ENCODE peak calls at places on chromosomes 4 and X, in seven cellular contexts. One of them, this sample, is unnamed.

GRCh38 chr4:156977435-156978160 is 6.0 kb upstream of the PDGFC start:
- DNase-seq in choroid plexus epithelial cell: peak; percentile 68
- DNase-seq in AG09309: peak; percentile 78
- DNase-seq in AG04450: peak; percentile 90
- DNase-seq in lung: no peak
- DNase-seq in brain microvascular endothelial cell: peak; percentile 93
- DNase-seq in ovary: no peak
- DNase-seq in this sample: no peak

GRCh38 chr4:90080116-90080515 is 47.1 kb upstream of the CCSER1 start:
- DNase-seq in AG09309: no peak
- DNase-seq in ovary: no peak
- DNase-seq in lung: no peak
- DNase-seq in AG04450: no peak
- DNase-seq in brain microvascular endothelial cell: no peak
- DNase-seq in choroid plexus epithelial cell: no peak
- DNase-seq in this sample: no peak

GRCh38 chrX:13287816-13288215 is 32.0 kb downstream of the ATXN3L start:
- DNase-seq in AG04450: peak; percentile 13
- DNase-seq in choroid plexus epithelial cell: peak; percentile 73
- DNase-seq in brain microvascular endothelial cell: peak; percentile 41
- DNase-seq in AG09309: no peak
- DNase-seq in lung: no peak
- DNase-seq in ovary: no peak
- DNase-seq in this sample: no peak

GRCh38 chr4:8745036-8745827 is 126.4 kb downstream of the HMX1 start:
- DNase-seq in choroid plexus epithelial cell: no peak
- DNase-seq in ovary: peak; percentile 4
- DNase-seq in AG09309: no peak
- DNase-seq in brain microvascular endothelial cell: no peak
- DNase-seq in lung: no peak
- DNase-seq in AG04450: no peak
- DNase-seq in this sample: no peak

GRCh38 chr4:185016946-185017797 is 1.1 kb upstream of the HELT start:
- DNase-seq in brain microvascular endothelial cell: no peak
- DNase-seq in lung: no peak
- DNase-seq in AG04450: no peak
- DNase-seq in ovary: no peak
- DNase-seq in AG09309: no peak
- DNase-seq in choroid plexus epithelial cell: peak; percentile 30
- DNase-seq in this sample: no peak

GRCh38 chr4:2788532-2789103 is 4.3 kb upstream of the SH3BP2 start:
- DNase-seq in choroid plexus epithelial cell: no peak
- DNase-seq in lung: no peak
- DNase-seq in AG09309: no peak
- DNase-seq in brain microvascular endothelial cell: no peak
- DNase-seq in ovary: peak; percentile 25
- DNase-seq in AG04450: no peak
- DNase-seq in this sample: no peak

GRCh38 chrX:51931761-51932160 is 38.3 kb downstream of the MAGED1 start:
- DNase-seq in brain microvascular endothelial cell: no peak
- DNase-seq in choroid plexus epithelial cell: no peak
- DNase-seq in AG09309: no peak
- DNase-seq in lung: no peak
- DNase-seq in ovary: no peak
- DNase-seq in AG04450: no peak
- DNase-seq in this sample: no peak

GRCh38 chr4:2696423-2696822 is 59.7 kb downstream of the TNIP2 start:
- DNase-seq in AG04450: no peak
- DNase-seq in AG09309: no peak
- DNase-seq in brain microvascular endothelial cell: no peak
- DNase-seq in ovary: no peak
- DNase-seq in lung: no peak
- DNase-seq in choroid plexus epithelial cell: no peak
- DNase-seq in this sample: no peak

GRCh38 chrX:134718329-134719317 is 60.4 kb upstream of the PLAC1 start:
- DNase-seq in ovary: peak; percentile 26
- DNase-seq in lung: peak; percentile 68
- DNase-seq in AG04450: peak; percentile 83
- DNase-seq in brain microvascular endothelial cell: peak; percentile 60
- DNase-seq in choroid plexus epithelial cell: peak; percentile 82
- DNase-seq in AG09309: peak; percentile 97
- DNase-seq in this sample: peak; percentile 47

GRCh38 chrX:49120104-49120503 is 3.4 kb downstream of the GPKOW start:
- DNase-seq in AG09309: no peak
- DNase-seq in choroid plexus epithelial cell: peak; percentile 6
- DNase-seq in AG04450: no peak
- DNase-seq in ovary: no peak
- DNase-seq in brain microvascular endothelial cell: no peak
- DNase-seq in lung: no peak
- DNase-seq in this sample: no peak

GRCh38 chrX:83501540-83501939 is 6.5 kb upstream of the POU3F4 start:
- DNase-seq in brain microvascular endothelial cell: no peak
- DNase-seq in ovary: no peak
- DNase-seq in AG09309: no peak
- DNase-seq in AG04450: no peak
- DNase-seq in choroid plexus epithelial cell: no peak
- DNase-seq in lung: no peak
- DNase-seq in this sample: no peak

GRCh38 chr4:12707381-12708175 is 776.6 kb downstream of the RAB28 start:
- DNase-seq in AG04450: no peak
- DNase-seq in choroid plexus epithelial cell: no peak
- DNase-seq in AG09309: no peak
- DNase-seq in brain microvascular endothelial cell: no peak
- DNase-seq in lung: no peak
- DNase-seq in ovary: no peak
- DNase-seq in this sample: no peak

GRCh38 chr4:128285085-128286023 is 2.3 kb downstream of the PGRMC2 start:
- DNase-seq in AG09309: no peak
- DNase-seq in AG04450: no peak
- DNase-seq in ovary: no peak
- DNase-seq in brain microvascular endothelial cell: no peak
- DNase-seq in choroid plexus epithelial cell: no peak
- DNase-seq in lung: no peak
- DNase-seq in this sample: no peak

GRCh38 chr4:10296730-10297129 is 160.5 kb downstream of the ZNF518B start:
- DNase-seq in ovary: no peak
- DNase-seq in brain microvascular endothelial cell: no peak
- DNase-seq in lung: no peak
- DNase-seq in AG09309: no peak
- DNase-seq in choroid plexus epithelial cell: no peak
- DNase-seq in AG04450: no peak
- DNase-seq in this sample: peak; percentile 41

DNA sequence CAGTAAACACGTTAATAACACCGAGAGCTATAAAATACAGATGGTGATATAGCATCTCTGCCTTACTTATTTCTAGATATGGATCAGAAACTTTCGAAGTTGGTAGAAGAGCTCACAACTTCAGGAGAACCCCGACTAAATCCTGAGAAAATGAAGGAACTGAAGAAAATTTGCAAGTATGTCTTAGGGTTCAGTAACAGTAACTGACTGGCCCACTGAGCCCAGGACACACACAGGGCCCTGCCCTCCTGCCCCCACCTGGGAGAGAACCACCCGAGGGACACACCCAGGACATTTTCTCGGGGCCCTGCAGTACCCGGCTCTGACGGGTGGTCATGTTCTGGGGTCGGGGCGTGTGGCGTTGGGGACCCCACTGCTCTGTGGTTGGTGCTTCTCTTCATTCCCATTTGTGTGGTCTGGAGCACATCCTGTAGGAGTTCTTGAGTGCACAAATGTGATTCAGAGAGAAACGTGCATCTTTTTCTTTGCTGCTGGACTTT is 1.1 kb downstream of the UVSSA start:
- DNase-seq in brain microvascular endothelial cell: no peak
- DNase-seq in AG04450: no peak
- DNase-seq in choroid plexus epithelial cell: no peak
- DNase-seq in AG09309: no peak
- DNase-seq in lung: no peak
- DNase-seq in ovary: no peak
- DNase-seq in this sample: no peak
- H3K4me3 ChIP-seq in brain microvascular endothelial cell: peak overlapping the region; percentile 61
- H3K4me3 ChIP-seq in AG04450: peak overlapping the region; percentile 67
- H3K4me3 ChIP-seq in choroid plexus epithelial cell: peak overlapping the region; percentile 74
- H3K4me3 ChIP-seq in AG09309: peak overlapping the region; percentile 62
- H3K4me3 ChIP-seq in lung: peak overlapping the region; percentile 66
- H3K4me3 ChIP-seq in ovary: peak overlapping the region; percentile 83
- H3K4me3 ChIP-seq in this sample: peak overlapping the region; percentile 73

GRCh38 chr4:82850684-82851083 is 40.3 kb downstream of the SEC31A start:
- DNase-seq in brain microvascular endothelial cell: no peak
- DNase-seq in lung: no peak
- DNase-seq in ovary: no peak
- DNase-seq in choroid plexus epithelial cell: no peak
- DNase-seq in AG09309: no peak
- DNase-seq in AG04450: no peak
- DNase-seq in this sample: no peak

GRCh38 chr4:82848706-82849105 is 42.2 kb downstream of the SEC31A start:
- DNase-seq in ovary: no peak
- DNase-seq in AG09309: no peak
- DNase-seq in lung: no peak
- DNase-seq in choroid plexus epithelial cell: no peak
- DNase-seq in brain microvascular endothelial cell: no peak
- DNase-seq in AG04450: no peak
- DNase-seq in this sample: no peak

GRCh38 chr4:82851318-82851717 is 39.6 kb downstream of the SEC31A start:
- DNase-seq in brain microvascular endothelial cell: no peak
- DNase-seq in choroid plexus epithelial cell: no peak
- DNase-seq in AG09309: no peak
- DNase-seq in AG04450: no peak
- DNase-seq in ovary: no peak
- DNase-seq in lung: no peak
- DNase-seq in this sample: no peak

GRCh38 chr4:82851902-82852750 is 38.8 kb downstream of the SEC31A start:
- DNase-seq in choroid plexus epithelial cell: peak; percentile 75
- DNase-seq in AG09309: no peak
- DNase-seq in brain microvascular endothelial cell: no peak
- DNase-seq in ovary: no peak
- DNase-seq in lung: no peak
- DNase-seq in AG04450: no peak
- DNase-seq in this sample: no peak

GRCh38 chr4:82852751-82853053 is 38.3 kb downstream of the SEC31A start:
- DNase-seq in AG09309: no peak
- DNase-seq in choroid plexus epithelial cell: no peak
- DNase-seq in ovary: no peak
- DNase-seq in brain microvascular endothelial cell: no peak
- DNase-seq in AG04450: no peak
- DNase-seq in lung: no peak
- DNase-seq in this sample: no peak
- TF ChIP-seq CTCF in AG09309: no peak
- TF ChIP-seq CTCF in choroid plexus epithelial cell: no peak
- TF ChIP-seq CTCF in ovary: no peak
- TF ChIP-seq CTCF in brain microvascular endothelial cell: no peak
- TF ChIP-seq CTCF in AG04450: no peak
- TF ChIP-seq CTCF in lung: no peak
- TF ChIP-seq CTCF in this sample: no peak

GRCh38 chr4:154741131-154741530 is 2.7 kb upstream of the LRAT start:
- DNase-seq in AG09309: no peak
- DNase-seq in choroid plexus epithelial cell: no peak
- DNase-seq in brain microvascular endothelial cell: no peak
- DNase-seq in lung: no peak
- DNase-seq in ovary: no peak
- DNase-seq in AG04450: no peak
- DNase-seq in this sample: no peak

GRCh38 chr4:154744341-154744948 is 645 bp downstream of the LRAT start:
- DNase-seq in AG09309: no peak
- DNase-seq in brain microvascular endothelial cell: no peak
- DNase-seq in lung: no peak
- DNase-seq in ovary: no peak
- DNase-seq in choroid plexus epithelial cell: no peak
- DNase-seq in AG04450: no peak
- DNase-seq in this sample: no peak

GRCh38 chr4:154740462-154740861 is 3.3 kb upstream of the LRAT start:
- DNase-seq in lung: no peak
- DNase-seq in AG09309: no peak
- DNase-seq in ovary: no peak
- DNase-seq in choroid plexus epithelial cell: no peak
- DNase-seq in AG04450: no peak
- DNase-seq in brain microvascular endothelial cell: no peak
- DNase-seq in this sample: no peak

GRCh38 chr4:154741877-154742851 is 1.6 kb upstream of the LRAT start:
- DNase-seq in brain microvascular endothelial cell: no peak
- DNase-seq in ovary: no peak
- DNase-seq in lung: no peak
- DNase-seq in AG09309: no peak
- DNase-seq in choroid plexus epithelial cell: no peak
- DNase-seq in AG04450: no peak
- DNase-seq in this sample: no peak

GRCh38 chr4:154743683-154744340 is at the start of gene LRAT:
- DNase-seq in ovary: no peak
- DNase-seq in lung: peak; percentile 71
- DNase-seq in brain microvascular endothelial cell: no peak
- DNase-seq in choroid plexus epithelial cell: no peak
- DNase-seq in AG04450: no peak
- DNase-seq in AG09309: no peak
- DNase-seq in this sample: no peak
- H3K4me3 ChIP-seq in ovary: peak within 1 kb of the TSS; percentile 32
- H3K4me3 ChIP-seq in lung: peak within 1 kb of the TSS; percentile 27
- H3K4me3 ChIP-seq in brain microvascular endothelial cell: peak within 1 kb of the TSS; percentile 49
- H3K4me3 ChIP-seq in choroid plexus epithelial cell: peak within 1 kb of the TSS; percentile 27
- H3K4me3 ChIP-seq in AG04450: peak within 1 kb of the TSS; percentile 32
- H3K4me3 ChIP-seq in AG09309: no peak within 1 kb of the TSS
- H3K4me3 ChIP-seq in this sample: peak within 1 kb of the TSS; percentile 72

GRCh38 chr4:56613101-56613862 is 67.8 kb downstream of the HOPX start:
- DNase-seq in lung: no peak
- DNase-seq in choroid plexus epithelial cell: peak; percentile 67
- DNase-seq in AG04450: peak; percentile 63
- DNase-seq in ovary: no peak
- DNase-seq in brain microvascular endothelial cell: peak; percentile 56
- DNase-seq in AG09309: peak; percentile 23
- DNase-seq in this sample: peak; percentile 98

GRCh38 chr4:56619816-56620215 is 61.3 kb downstream of the HOPX start:
- DNase-seq in choroid plexus epithelial cell: no peak
- DNase-seq in ovary: no peak
- DNase-seq in AG04450: no peak
- DNase-seq in lung: no peak
- DNase-seq in brain microvascular endothelial cell: no peak
- DNase-seq in AG09309: no peak
- DNase-seq in this sample: no peak

GRCh38 chr4:56622176-56622575 is 58.9 kb downstream of the HOPX start:
- DNase-seq in AG04450: no peak
- DNase-seq in ovary: no peak
- DNase-seq in AG09309: no peak
- DNase-seq in lung: no peak
- DNase-seq in choroid plexus epithelial cell: no peak
- DNase-seq in brain microvascular endothelial cell: no peak
- DNase-seq in this sample: no peak

GRCh38 chr4:56618734-56619133 is 62.4 kb downstream of the HOPX start:
- DNase-seq in lung: no peak
- DNase-seq in ovary: no peak
- DNase-seq in brain microvascular endothelial cell: no peak
- DNase-seq in AG09309: no peak
- DNase-seq in AG04450: no peak
- DNase-seq in choroid plexus epithelial cell: no peak
- DNase-seq in this sample: no peak

DNA sequence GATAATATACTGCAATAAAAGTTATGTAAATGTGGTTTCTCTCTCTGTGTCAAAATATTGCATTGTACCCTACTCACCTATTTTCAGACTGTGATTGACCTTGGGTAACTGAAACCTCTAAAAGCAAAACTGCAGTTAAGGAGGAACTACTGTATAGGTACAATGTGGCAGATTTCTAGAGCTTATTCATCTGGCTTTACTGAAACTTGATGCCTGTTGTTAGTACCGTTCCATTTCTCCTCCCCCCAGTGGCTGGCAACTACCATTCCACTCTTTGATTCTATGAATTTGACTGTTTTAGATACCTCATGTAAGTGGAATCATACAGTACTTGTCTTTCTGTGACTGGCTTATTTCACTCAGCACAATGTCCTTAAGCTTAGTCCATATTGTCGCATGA is 61.9 kb downstream of the HOPX start:
- DNase-seq in AG04450: no peak
- DNase-seq in lung: no peak
- DNase-seq in brain microvascular endothelial cell: peak; percentile 41
- DNase-seq in AG09309: no peak
- DNase-seq in choroid plexus epithelial cell: peak; percentile 73
- DNase-seq in ovary: no peak
- DNase-seq in this sample: no peak
- TF ChIP-seq CTCF in AG04450: peak; percentile 28
- TF ChIP-seq CTCF in lung: no peak
- TF ChIP-seq CTCF in brain microvascular endothelial cell: peak; percentile 33
- TF ChIP-seq CTCF in AG09309: peak; percentile 3
- TF ChIP-seq CTCF in choroid plexus epithelial cell: peak; percentile 46
- TF ChIP-seq CTCF in ovary: no peak
- TF ChIP-seq CTCF in this sample: peak; percentile 26

This sample was measured in epithelial cell of proximal tubule.